ENCODE peak calls at places on chromosomes 5 and 9, in seven cellular contexts. L is AML-193; A is HS-5; D is colonic mucosa; O is stimulated activated CD4-positive, alpha-beta T cell treated with anti-CD3 and anti-CD28 coated beads, TNF-alpha, amount 100 ng/mL, for 1 hour; G is ascending aorta; Y is PC-3. U is an unnamed sample.

GRCh38 chr9:126548312-126548711 is 65.4 kb upstream of the LMX1B start:
- DNase-seq in A (no peak), O (no peak), L (no peak), Y (no peak), G (no peak), D (no peak), U (no peak)

GRCh38 chr5:93247126-93247525 is 333.9 kb downstream of the NR2F1-AS1 start:
- DNase-seq in D (no peak), O (no peak), A (no peak), G (no peak), L (no peak), Y (no peak), U (no peak)

GRCh38 chr9:121369595-121370265 is at the start of gene STOM:
- DNase-seq in Y (peak; percentile 22), O (peak; percentile 24), D (peak; percentile 86), L (peak; percentile 67), G (peak; percentile 73), A (peak; percentile 67), U (peak; percentile 44)

GRCh38 chr9:89375181-89375760 is 57.0 kb downstream of the SECISBP2 start:
- DNase-seq in D (peak; percentile 30), A (no peak), L (peak; percentile 52), O (no peak), Y (peak; percentile 2), G (no peak), U (peak; percentile 88)

GRCh38 chr9:134800791-134801339 is 79.7 kb upstream of the FCN2 start:
- DNase-seq in D (no peak), G (no peak), A (no peak), O (no peak), L (no peak), Y (no peak), U (no peak)

GRCh38 chr5:88729476-88730182 is 153.4 kb downstream of the MEF2C start:
- DNase-seq in O (peak; percentile 16), Y (peak; percentile 88), D (peak; percentile 68), A (peak; percentile 67), L (peak; percentile 77), G (no peak), U (no peak)

GRCh38 chr9:103203172-103203571 is 208.0 kb downstream of the CYLC2 start:
- DNase-seq in Y (no peak), A (no peak), D (no peak), L (no peak), O (no peak), G (no peak), U (no peak)

GRCh38 chr9:16074962-16075361 is 522.1 kb downstream of the CCDC171 start:
- DNase-seq in Y (peak; percentile 15), D (no peak), A (no peak), L (peak; percentile 9), G (no peak), O (no peak), U (no peak)

GRCh38 chr5:68343421-68343826 is 127.9 kb downstream of the PIK3R1 start:
- DNase-seq in O (no peak), A (no peak), L (no peak), G (peak; percentile 78), Y (peak; percentile 56), D (no peak), U (no peak)

GRCh38 chr5:1526151-1526631 is 2.4 kb upstream of the LPCAT1 start:
- DNase-seq in O (no peak), G (no peak), D (no peak), Y (no peak), A (no peak), L (no peak), U (no peak)

GRCh38 chr5:139839416-139839815 is 43.8 kb downstream of the PSD2 start:
- DNase-seq in D (no peak), G (no peak), O (no peak), Y (no peak), L (no peak), A (no peak), U (no peak)

GRCh38 chr5:93620487-93621339 is 37.7 kb downstream of the NR2F1 start:
- DNase-seq in L (peak; percentile 50), O (no peak), Y (peak; percentile 80), D (peak; percentile 76), G (no peak), A (peak; percentile 36), U (peak; percentile 13)

GRCh38 chr5:163880307-163880706 is 374.9 kb downstream of the MAT2B start:
- DNase-seq in D (no peak), A (no peak), L (no peak), O (no peak), G (no peak), Y (no peak), U (no peak)